ENCODE peak calls at places on chromosomes 1 and 21, in five cellular contexts. W, T, O, V and P are unnamed samples.

GRCh38 chr1:218364028-218364710 is 19.0 kb downstream of the TGFB2 start:
- DNase-seq in W (no peak), T (no peak), O (no peak), V (no peak), P (no peak)

GRCh38 chr1:157292809-157293564 is 154.8 kb upstream of the ETV3 start:
- DNase-seq in W (no peak), T (no peak), O (no peak), V (no peak), P (no peak)

GRCh38 chr1:223233410-223234163 is 90.5 kb upstream of the TLR5 start:
- DNase-seq in W (no peak), T (peak; percentile 57), O (no peak), V (peak; percentile 33), P (no peak)

GRCh38 chr1:200692321-200692720 is 22.6 kb upstream of the DDX59 start:
- DNase-seq in W (no peak), T (no peak), O (no peak), V (no peak), P (no peak)

GRCh38 chr1:244952940-244953339 is 88.6 kb upstream of the HNRNPU start:
- DNase-seq in W (no peak), T (no peak), O (no peak), V (no peak), P (peak; percentile 60)

GRCh38 chr1:231315887-231316286 is 21.8 kb downstream of the EXOC8 start:
- DNase-seq in W (peak; percentile 5), T (no peak), O (peak; percentile 18), V (no peak), P (no peak)

GRCh38 chr1:54416435-54416834 is 10.2 kb upstream of the SSBP3 start:
- DNase-seq in W (no peak), T (no peak), O (no peak), V (no peak), P (no peak)

GRCh38 chr1:17046043-17046657 is 7.7 kb downstream of the SDHB start:
- DNase-seq in W (no peak), T (no peak), O (no peak), V (no peak), P (no peak)

GRCh38 chr21:14523234-14523633 is 22.9 kb downstream of the SAMSN1 start:
- DNase-seq in W (no peak), T (no peak), O (no peak), V (no peak), P (no peak)

GRCh38 chr1:159067699-159068621 is 8.6 kb downstream of the AIM2 start:
- DNase-seq in W (no peak), T (no peak), O (no peak), V (no peak), P (no peak)

GRCh38 chr1:159071970-159072582 is 4.5 kb downstream of the AIM2 start:
- DNase-seq in W (no peak), T (peak; percentile 57), O (no peak), V (no peak), P (no peak)

GRCh38 chr1:159066108-159066507 is 10.5 kb downstream of the AIM2 start:
- DNase-seq in W (no peak), T (no peak), O (no peak), V (no peak), P (no peak)

GRCh38 chr1:159065106-159065505 is 11.5 kb downstream of the AIM2 start:
- DNase-seq in W (no peak), T (no peak), O (no peak), V (no peak), P (no peak)

GRCh38 chr1:159068877-159069276 is 7.7 kb downstream of the AIM2 start:
- DNase-seq in W (no peak), T (no peak), O (no peak), V (no peak), P (no peak)
- H3K4me3 ChIP-seq in W (no peak overlapping the region), T (no peak overlapping the region), O (no peak overlapping the region), V (no peak overlapping the region), P (no peak overlapping the region)

GRCh38 chr1:160520999-160521398 is 2.1 kb downstream of the SLAMF6 start:
- DNase-seq in W (no peak), T (no peak), O (no peak), V (no peak), P (no peak)

GRCh38 chr1:160520582-160520981 is 2.5 kb downstream of the SLAMF6 start:
- DNase-seq in W (no peak), T (no peak), O (no peak), V (no peak), P (no peak)

GRCh38 chr1:160521554-160521953 is 1.5 kb downstream of the SLAMF6 start:
- DNase-seq in W (no peak), T (no peak), O (no peak), V (no peak), P (no peak)

GRCh38 chr1:160522136-160522535 is 919 bp downstream of the SLAMF6 start:
- DNase-seq in W (no peak), T (no peak), O (no peak), V (no peak), P (no peak)

DNA sequence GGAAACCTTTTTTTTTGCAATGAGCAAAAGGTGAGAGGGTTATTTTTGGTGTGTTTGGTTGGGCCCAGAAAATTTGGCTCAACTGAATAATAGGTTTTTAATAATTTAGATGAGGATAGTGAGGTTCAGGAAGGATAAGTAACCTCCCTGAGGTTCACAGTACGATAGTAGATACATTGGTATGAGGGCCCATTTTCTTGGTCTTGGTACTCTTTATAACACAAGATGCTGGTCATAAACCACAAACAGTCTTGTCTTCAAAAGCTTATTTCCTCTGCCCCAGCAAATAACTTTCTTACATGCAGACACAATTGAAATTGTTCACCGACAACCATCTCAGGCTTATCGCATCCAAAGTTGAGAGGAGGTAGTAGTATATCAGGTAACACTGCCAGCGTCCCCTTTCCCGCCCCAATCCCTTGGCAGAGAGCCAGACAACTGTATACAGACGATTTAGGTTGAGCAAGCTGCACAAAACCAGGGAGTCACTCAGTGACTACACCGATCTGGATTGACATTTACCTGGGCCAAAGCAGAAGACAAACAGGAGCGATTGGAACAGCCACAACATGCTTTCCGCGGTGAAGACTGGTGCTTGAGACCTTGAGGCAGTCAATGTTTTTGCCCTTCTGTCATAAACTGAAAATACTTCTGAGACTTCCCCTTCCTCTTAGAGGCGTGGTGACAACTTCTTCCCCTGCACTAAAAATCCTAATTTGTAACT is at the start of gene SLAMF6:
- DNase-seq in W (peak; percentile 15), T (no peak), O (no peak), V (no peak), P (no peak)
- H3K4me3 ChIP-seq in W (peak within 1 kb of the TSS; percentile 91), T (no peak within 1 kb of the TSS), O (no peak within 1 kb of the TSS), V (no peak within 1 kb of the TSS), P (no peak within 1 kb of the TSS)

GRCh38 chr1:161705537-161705936 is 1.5 kb upstream of the FCRLA start:
- DNase-seq in W (no peak), T (no peak), O (no peak), V (no peak), P (no peak)

GRCh38 chr1:161706116-161706482 is 930 bp upstream of the FCRLA start:
- DNase-seq in W (no peak), T (peak; percentile 37), O (no peak), V (no peak), P (no peak)

GRCh38 chr1:161709373-161709772 is 2.3 kb downstream of the FCRLA start:
- DNase-seq in W (no peak), T (no peak), O (no peak), V (no peak), P (no peak)

GRCh38 chr1:161707503-161707902 is 474 bp downstream of the FCRLA start:
- DNase-seq in W (no peak), T (no peak), O (no peak), V (no peak), P (no peak)

DNA sequence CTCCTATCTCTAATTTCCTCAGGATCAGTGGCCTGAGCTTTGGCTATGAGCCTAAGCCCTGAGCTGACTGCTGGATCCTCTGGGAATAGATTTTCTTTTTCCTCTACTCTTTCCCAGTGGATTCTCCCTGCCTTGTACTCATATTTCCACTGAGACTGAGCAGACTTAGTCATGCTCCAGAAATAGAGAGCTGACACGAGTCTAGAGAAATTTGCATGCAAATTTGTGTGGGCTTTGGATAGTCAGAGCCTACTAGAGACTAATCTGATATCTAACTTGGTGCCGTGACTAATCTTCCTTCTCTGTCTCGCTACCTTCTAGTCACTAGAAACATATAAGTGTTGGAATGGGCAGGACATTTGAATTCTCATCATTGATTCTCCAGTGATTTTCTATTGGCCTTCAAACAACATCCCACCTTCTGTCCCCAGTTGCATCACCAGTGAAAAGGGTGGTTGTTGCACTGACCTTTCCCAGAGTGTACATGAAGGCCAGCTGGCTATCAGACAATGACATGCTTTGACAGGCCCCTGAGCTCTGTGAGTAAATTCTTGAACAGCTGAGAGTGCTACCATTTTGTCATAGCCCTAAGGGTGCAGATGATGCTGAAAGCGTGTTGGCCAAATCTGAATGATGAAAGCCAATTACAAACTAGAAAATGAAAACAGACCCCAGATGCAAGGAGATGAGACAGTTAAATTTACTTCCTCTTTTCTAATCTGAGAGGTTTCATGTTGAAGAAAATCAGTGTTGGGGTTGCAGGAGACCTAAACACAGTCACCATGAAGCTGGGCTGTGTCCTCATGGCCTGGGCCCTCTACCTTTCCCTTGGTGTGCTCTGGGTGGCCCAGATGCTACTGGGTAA is at the start of gene FCRLA:
- DNase-seq in W (no peak), T (peak; percentile 90), O (no peak), V (peak; percentile 37), P (no peak)
- H3K4me3 ChIP-seq in W (no peak within 1 kb of the TSS), T (no peak within 1 kb of the TSS), O (no peak within 1 kb of the TSS), V (no peak within 1 kb of the TSS), P (no peak within 1 kb of the TSS)

DNA sequence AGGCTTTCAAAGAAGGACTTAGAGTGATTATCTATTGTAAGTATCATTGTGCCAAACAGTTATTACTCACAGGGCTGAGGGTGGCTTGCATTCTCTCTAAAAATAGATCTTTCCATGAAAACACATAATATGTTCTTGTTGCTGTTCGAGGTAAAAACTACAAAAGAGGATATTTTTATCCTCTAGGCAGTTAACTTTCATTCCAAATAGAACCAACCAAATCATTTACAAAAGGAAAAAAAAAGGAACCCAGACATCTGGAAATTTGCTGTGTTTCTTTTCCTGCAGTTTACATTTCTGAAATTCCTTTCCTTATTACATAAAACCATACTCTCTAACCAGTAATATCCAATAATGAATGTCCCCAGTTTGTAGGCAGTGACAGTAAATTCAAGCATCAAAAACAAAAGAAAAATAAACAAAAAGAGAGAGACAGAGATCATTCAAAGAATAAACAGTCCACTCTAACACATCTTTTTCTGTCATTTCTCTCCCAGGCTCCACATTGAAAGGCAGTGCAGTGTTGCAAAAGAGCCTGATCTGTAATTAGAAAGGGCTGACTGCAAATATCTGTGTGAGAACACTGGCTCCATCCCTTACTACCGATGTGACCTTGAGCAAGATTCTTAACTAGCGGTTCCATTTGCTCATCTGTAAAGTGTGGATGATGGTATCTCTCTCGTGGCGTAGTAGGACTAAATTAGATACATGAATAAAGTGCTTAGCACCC is 27.1 kb upstream of the SLC44A3 start:
- DNase-seq in W (no peak), T (peak; percentile 66), O (no peak), V (no peak), P (no peak)
- H3K4me3 ChIP-seq in W (no peak overlapping the region), T (no peak overlapping the region), O (no peak overlapping the region), V (no peak overlapping the region), P (no peak overlapping the region)

GRCh38 chr1:242728696-242729095 is 204.2 kb upstream of the PLD5 start:
- DNase-seq in W (no peak), T (no peak), O (no peak), V (no peak), P (no peak)
- H3K4me3 ChIP-seq in W (no peak overlapping the region), T (no peak overlapping the region), O (no peak overlapping the region), V (no peak overlapping the region), P (no peak overlapping the region)